ENCODE peak calls at places on chromosomes 2 and 18, in six cellular contexts. One of them, this sample, is unnamed.

GRCh38 chr18:49481317-49481716 is 5.7 kb downstream of the C18orf32 start:
- DNase-seq in activated CD4-positive, alpha-beta T cell treated with anti-CD3 and anti-CD28 coated beads, Interleukin-2, amount 50 U/mL, for 24 hours: no peak
- DNase-seq in NCI-H1930: no peak
- DNase-seq in PC-9: no peak
- DNase-seq in T follicular helper cell: no peak
- DNase-seq in anterior cingulate cortex: no peak
- DNase-seq in this sample: no peak

GRCh38 chr18:57437782-57438668 is 2.9 kb downstream of the ONECUT2 start:
- DNase-seq in PC-9: peak; percentile 72
- DNase-seq in activated CD4-positive, alpha-beta T cell treated with anti-CD3 and anti-CD28 coated beads, Interleukin-2, amount 50 U/mL, for 24 hours: no peak
- DNase-seq in T follicular helper cell: no peak
- DNase-seq in NCI-H1930: peak; percentile 89
- DNase-seq in anterior cingulate cortex: no peak
- DNase-seq in this sample: no peak

GRCh38 chr18:33184178-33184577 is 256.3 kb downstream of the CCDC178 start:
- DNase-seq in anterior cingulate cortex: no peak
- DNase-seq in NCI-H1930: no peak
- DNase-seq in activated CD4-positive, alpha-beta T cell treated with anti-CD3 and anti-CD28 coated beads, Interleukin-2, amount 50 U/mL, for 24 hours: no peak
- DNase-seq in T follicular helper cell: no peak
- DNase-seq in PC-9: peak; percentile 36
- DNase-seq in this sample: no peak

GRCh38 chr2:172736419-172737174 is 952 bp downstream of the RAPGEF4 start:
- DNase-seq in activated CD4-positive, alpha-beta T cell treated with anti-CD3 and anti-CD28 coated beads, Interleukin-2, amount 50 U/mL, for 24 hours: no peak
- DNase-seq in T follicular helper cell: no peak
- DNase-seq in NCI-H1930: no peak
- DNase-seq in anterior cingulate cortex: no peak
- DNase-seq in PC-9: no peak
- DNase-seq in this sample: no peak

GRCh38 chr2:201600906-201601305 is 42.4 kb downstream of the TMEM237 start:
- DNase-seq in T follicular helper cell: no peak
- DNase-seq in anterior cingulate cortex: no peak
- DNase-seq in activated CD4-positive, alpha-beta T cell treated with anti-CD3 and anti-CD28 coated beads, Interleukin-2, amount 50 U/mL, for 24 hours: no peak
- DNase-seq in NCI-H1930: no peak
- DNase-seq in PC-9: peak; percentile 71
- DNase-seq in this sample: no peak

GRCh38 chr18:23138470-23138869 is 3.2 kb downstream of the CABLES1 start:
- DNase-seq in T follicular helper cell: no peak
- DNase-seq in anterior cingulate cortex: no peak
- DNase-seq in PC-9: no peak
- DNase-seq in activated CD4-positive, alpha-beta T cell treated with anti-CD3 and anti-CD28 coated beads, Interleukin-2, amount 50 U/mL, for 24 hours: no peak
- DNase-seq in NCI-H1930: no peak
- DNase-seq in this sample: no peak

GRCh38 chr2:186457908-186458307 is 28.2 kb upstream of the ZC3H15 start:
- DNase-seq in activated CD4-positive, alpha-beta T cell treated with anti-CD3 and anti-CD28 coated beads, Interleukin-2, amount 50 U/mL, for 24 hours: no peak
- DNase-seq in PC-9: no peak
- DNase-seq in NCI-H1930: no peak
- DNase-seq in T follicular helper cell: no peak
- DNase-seq in anterior cingulate cortex: no peak
- DNase-seq in this sample: no peak

GRCh38 chr2:118539290-118539689 is 308.2 kb downstream of the EN1 start:
- DNase-seq in activated CD4-positive, alpha-beta T cell treated with anti-CD3 and anti-CD28 coated beads, Interleukin-2, amount 50 U/mL, for 24 hours: no peak
- DNase-seq in NCI-H1930: no peak
- DNase-seq in PC-9: no peak
- DNase-seq in T follicular helper cell: no peak
- DNase-seq in anterior cingulate cortex: no peak
- DNase-seq in this sample: no peak

GRCh38 chr2:119263025-119263424 is 39.4 kb downstream of the STEAP3 start:
- DNase-seq in T follicular helper cell: no peak
- DNase-seq in activated CD4-positive, alpha-beta T cell treated with anti-CD3 and anti-CD28 coated beads, Interleukin-2, amount 50 U/mL, for 24 hours: no peak
- DNase-seq in NCI-H1930: no peak
- DNase-seq in PC-9: no peak
- DNase-seq in anterior cingulate cortex: no peak
- DNase-seq in this sample: no peak

GRCh38 chr2:188132385-188132784 is 159.3 kb upstream of the GULP1 start:
- DNase-seq in NCI-H1930: no peak
- DNase-seq in T follicular helper cell: no peak
- DNase-seq in anterior cingulate cortex: no peak
- DNase-seq in PC-9: no peak
- DNase-seq in activated CD4-positive, alpha-beta T cell treated with anti-CD3 and anti-CD28 coated beads, Interleukin-2, amount 50 U/mL, for 24 hours: no peak
- DNase-seq in this sample: no peak

GRCh38 chr2:237475704-237476107 is 11.3 kb upstream of the MLPH start:
- DNase-seq in anterior cingulate cortex: no peak
- DNase-seq in PC-9: peak; percentile 81
- DNase-seq in T follicular helper cell: no peak
- DNase-seq in NCI-H1930: no peak
- DNase-seq in activated CD4-positive, alpha-beta T cell treated with anti-CD3 and anti-CD28 coated beads, Interleukin-2, amount 50 U/mL, for 24 hours: peak; percentile 16
- DNase-seq in this sample: no peak

GRCh38 chr2:31414601-31415241 is at the start of gene XDH:
- DNase-seq in activated CD4-positive, alpha-beta T cell treated with anti-CD3 and anti-CD28 coated beads, Interleukin-2, amount 50 U/mL, for 24 hours: no peak
- DNase-seq in anterior cingulate cortex: no peak
- DNase-seq in PC-9: peak; percentile 99
- DNase-seq in NCI-H1930: no peak
- DNase-seq in T follicular helper cell: no peak
- DNase-seq in this sample: no peak

GRCh38 chr2:226882606-226883005 is 46.8 kb downstream of the RHBDD1 start:
- DNase-seq in anterior cingulate cortex: no peak
- DNase-seq in PC-9: no peak
- DNase-seq in NCI-H1930: no peak
- DNase-seq in activated CD4-positive, alpha-beta T cell treated with anti-CD3 and anti-CD28 coated beads, Interleukin-2, amount 50 U/mL, for 24 hours: no peak
- DNase-seq in T follicular helper cell: no peak
- DNase-seq in this sample: no peak

GRCh38 chr2:191899442-191899841 is 52.6 kb upstream of the CAVIN2 start:
- DNase-seq in PC-9: no peak
- DNase-seq in NCI-H1930: no peak
- DNase-seq in T follicular helper cell: no peak
- DNase-seq in anterior cingulate cortex: no peak
- DNase-seq in activated CD4-positive, alpha-beta T cell treated with anti-CD3 and anti-CD28 coated beads, Interleukin-2, amount 50 U/mL, for 24 hours: no peak
- DNase-seq in this sample: no peak

GRCh38 chr2:162317910-162318279 is 589 bp downstream of the IFIH1 start:
- DNase-seq in PC-9: peak; percentile 34
- DNase-seq in NCI-H1930: no peak
- DNase-seq in anterior cingulate cortex: no peak
- DNase-seq in T follicular helper cell: no peak
- DNase-seq in activated CD4-positive, alpha-beta T cell treated with anti-CD3 and anti-CD28 coated beads, Interleukin-2, amount 50 U/mL, for 24 hours: no peak
- DNase-seq in this sample: no peak

GRCh38 chr2:219071189-219071816 is 10.6 kb upstream of the IHH start:
- DNase-seq in PC-9: peak; percentile 47
- DNase-seq in anterior cingulate cortex: no peak
- DNase-seq in activated CD4-positive, alpha-beta T cell treated with anti-CD3 and anti-CD28 coated beads, Interleukin-2, amount 50 U/mL, for 24 hours: no peak
- DNase-seq in NCI-H1930: no peak
- DNase-seq in T follicular helper cell: no peak
- DNase-seq in this sample: no peak

GRCh38 chr2:46390036-46390435 is 89.3 kb upstream of the TMEM247 start:
- DNase-seq in T follicular helper cell: no peak
- DNase-seq in activated CD4-positive, alpha-beta T cell treated with anti-CD3 and anti-CD28 coated beads, Interleukin-2, amount 50 U/mL, for 24 hours: no peak
- DNase-seq in PC-9: no peak
- DNase-seq in NCI-H1930: no peak
- DNase-seq in anterior cingulate cortex: no peak
- DNase-seq in this sample: no peak

GRCh38 chr2:112623913-112624777 is 21.6 kb upstream of the SLC20A1 start:
- DNase-seq in activated CD4-positive, alpha-beta T cell treated with anti-CD3 and anti-CD28 coated beads, Interleukin-2, amount 50 U/mL, for 24 hours: no peak
- DNase-seq in T follicular helper cell: peak; percentile 49
- DNase-seq in PC-9: peak; percentile 96
- DNase-seq in anterior cingulate cortex: no peak
- DNase-seq in NCI-H1930: no peak
- DNase-seq in this sample: peak; percentile 46

GRCh38 chr2:238761802-238762373 is 86.0 kb upstream of the TWIST2 start:
- DNase-seq in NCI-H1930: no peak
- DNase-seq in PC-9: no peak
- DNase-seq in T follicular helper cell: no peak
- DNase-seq in activated CD4-positive, alpha-beta T cell treated with anti-CD3 and anti-CD28 coated beads, Interleukin-2, amount 50 U/mL, for 24 hours: no peak
- DNase-seq in anterior cingulate cortex: no peak
- DNase-seq in this sample: no peak

GRCh38 chr2:61658841-61659780 is 121.0 kb upstream of the XPO1 start:
- DNase-seq in activated CD4-positive, alpha-beta T cell treated with anti-CD3 and anti-CD28 coated beads, Interleukin-2, amount 50 U/mL, for 24 hours: no peak
- DNase-seq in anterior cingulate cortex: no peak
- DNase-seq in NCI-H1930: no peak
- DNase-seq in T follicular helper cell: no peak
- DNase-seq in PC-9: peak; percentile 74
- DNase-seq in this sample: no peak

This sample was measured in omental fat pad.